ENCODE peak calls at places on chromosomes 5 and 9, in nine cellular contexts. One of them, this sample, is unnamed.

GRCh38 chr5:133681896-133682295 is 69.6 kb upstream of the FSTL4 start:
- DNase-seq in NCI-H1092 treated with DMSO at 0.1 percent for 48 hours: no peak
- DNase-seq in NCI-H1105: no peak
- DNase-seq in fibroblast of the aortic adventitia: no peak
- DNase-seq in mesothelial cell of epicardium: no peak
- DNase-seq in hepatocyte: no peak
- DNase-seq in smooth muscle cell of the brain vasculature: no peak
- DNase-seq in PC-3: no peak
- DNase-seq in brain microvascular endothelial cell: no peak
- DNase-seq in this sample: no peak

GRCh38 chr5:5069851-5070250 is 70.3 kb upstream of the ADAMTS16 start:
- DNase-seq in NCI-H1092 treated with DMSO at 0.1 percent for 48 hours: no peak
- DNase-seq in NCI-H1105: no peak
- DNase-seq in fibroblast of the aortic adventitia: no peak
- DNase-seq in mesothelial cell of epicardium: no peak
- DNase-seq in hepatocyte: no peak
- DNase-seq in smooth muscle cell of the brain vasculature: no peak
- DNase-seq in PC-3: no peak
- DNase-seq in brain microvascular endothelial cell: no peak
- DNase-seq in this sample: no peak

GRCh38 chr5:302951-303350 is 18.6 kb upstream of the AHRR start:
- DNase-seq in NCI-H1092 treated with DMSO at 0.1 percent for 48 hours: no peak
- DNase-seq in NCI-H1105: no peak
- DNase-seq in fibroblast of the aortic adventitia: no peak
- DNase-seq in mesothelial cell of epicardium: no peak
- DNase-seq in hepatocyte: no peak
- DNase-seq in smooth muscle cell of the brain vasculature: no peak
- DNase-seq in PC-3: no peak
- DNase-seq in brain microvascular endothelial cell: no peak
- DNase-seq in this sample: no peak

GRCh38 chr9:99336531-99336930 is 114.4 kb downstream of the SEC61B start:
- DNase-seq in NCI-H1092 treated with DMSO at 0.1 percent for 48 hours: no peak
- DNase-seq in NCI-H1105: peak
- DNase-seq in fibroblast of the aortic adventitia: no peak
- DNase-seq in mesothelial cell of epicardium: no peak
- DNase-seq in hepatocyte: no peak
- DNase-seq in smooth muscle cell of the brain vasculature: no peak
- DNase-seq in PC-3: no peak
- DNase-seq in brain microvascular endothelial cell: no peak
- DNase-seq in this sample: no peak

GRCh38 chr9:13296972-13297371 is 17.5 kb upstream of the MPDZ start:
- DNase-seq in NCI-H1092 treated with DMSO at 0.1 percent for 48 hours: no peak
- DNase-seq in NCI-H1105: no peak
- DNase-seq in fibroblast of the aortic adventitia: no peak
- DNase-seq in mesothelial cell of epicardium: no peak
- DNase-seq in hepatocyte: no peak
- DNase-seq in smooth muscle cell of the brain vasculature: no peak
- DNase-seq in PC-3: no peak
- DNase-seq in brain microvascular endothelial cell: no peak
- DNase-seq in this sample: no peak

GRCh38 chr9:127132921-127133647 is 10.6 kb upstream of the ANGPTL2 start:
- DNase-seq in NCI-H1092 treated with DMSO at 0.1 percent for 48 hours: peak
- DNase-seq in NCI-H1105: no peak
- DNase-seq in fibroblast of the aortic adventitia: no peak
- DNase-seq in mesothelial cell of epicardium: peak
- DNase-seq in hepatocyte: peak
- DNase-seq in smooth muscle cell of the brain vasculature: no peak
- DNase-seq in PC-3: no peak
- DNase-seq in brain microvascular endothelial cell: peak
- DNase-seq in this sample: no peak

GRCh38 chr9:130391863-130392262 is 52.9 kb upstream of the ASS1 start:
- DNase-seq in NCI-H1092 treated with DMSO at 0.1 percent for 48 hours: no peak
- DNase-seq in NCI-H1105: no peak
- DNase-seq in fibroblast of the aortic adventitia: no peak
- DNase-seq in mesothelial cell of epicardium: no peak
- DNase-seq in hepatocyte: no peak
- DNase-seq in smooth muscle cell of the brain vasculature: no peak
- DNase-seq in PC-3: no peak
- DNase-seq in brain microvascular endothelial cell: no peak
- DNase-seq in this sample: no peak

GRCh38 chr5:150517272-150518152 is 9.6 kb downstream of the NDST1 start:
- DNase-seq in NCI-H1092 treated with DMSO at 0.1 percent for 48 hours: peak
- DNase-seq in NCI-H1105: peak
- DNase-seq in fibroblast of the aortic adventitia: peak
- DNase-seq in mesothelial cell of epicardium: no peak
- DNase-seq in hepatocyte: peak
- DNase-seq in smooth muscle cell of the brain vasculature: peak
- DNase-seq in PC-3: peak
- DNase-seq in brain microvascular endothelial cell: peak
- DNase-seq in this sample: peak

GRCh38 chr5:115599502-115599901 is 2.8 kb downstream of the TICAM2 start:
- DNase-seq in NCI-H1092 treated with DMSO at 0.1 percent for 48 hours: no peak
- DNase-seq in NCI-H1105: no peak
- DNase-seq in fibroblast of the aortic adventitia: peak
- DNase-seq in mesothelial cell of epicardium: no peak
- DNase-seq in hepatocyte: peak
- DNase-seq in smooth muscle cell of the brain vasculature: no peak
- DNase-seq in PC-3: no peak
- DNase-seq in brain microvascular endothelial cell: peak
- DNase-seq in this sample: no peak

GRCh38 chr5:101425345-101425744 is 522.3 kb upstream of the ST8SIA4 start:
- DNase-seq in NCI-H1092 treated with DMSO at 0.1 percent for 48 hours: no peak
- DNase-seq in NCI-H1105: no peak
- DNase-seq in fibroblast of the aortic adventitia: peak
- DNase-seq in mesothelial cell of epicardium: no peak
- DNase-seq in hepatocyte: no peak
- DNase-seq in smooth muscle cell of the brain vasculature: no peak
- DNase-seq in PC-3: no peak
- DNase-seq in brain microvascular endothelial cell: no peak
- DNase-seq in this sample: no peak

GRCh38 chr5:154755361-154756202 is at the start of gene LARP1:
- DNase-seq in NCI-H1092 treated with DMSO at 0.1 percent for 48 hours: peak
- DNase-seq in NCI-H1105: peak
- DNase-seq in fibroblast of the aortic adventitia: no peak
- DNase-seq in mesothelial cell of epicardium: peak
- DNase-seq in hepatocyte: peak
- DNase-seq in smooth muscle cell of the brain vasculature: no peak
- DNase-seq in PC-3: no peak
- DNase-seq in brain microvascular endothelial cell: no peak
- DNase-seq in this sample: peak

GRCh38 chr5:179413086-179413690 is 67.9 kb upstream of the ADAMTS2 start:
- DNase-seq in NCI-H1092 treated with DMSO at 0.1 percent for 48 hours: no peak
- DNase-seq in NCI-H1105: no peak
- DNase-seq in fibroblast of the aortic adventitia: no peak
- DNase-seq in mesothelial cell of epicardium: peak
- DNase-seq in hepatocyte: no peak
- DNase-seq in smooth muscle cell of the brain vasculature: no peak
- DNase-seq in PC-3: no peak
- DNase-seq in brain microvascular endothelial cell: no peak
- DNase-seq in this sample: no peak

GRCh38 chr9:28808042-28808441 is 1234.8 kb upstream of the C9orf72 start:
- DNase-seq in NCI-H1092 treated with DMSO at 0.1 percent for 48 hours: no peak
- DNase-seq in NCI-H1105: no peak
- DNase-seq in fibroblast of the aortic adventitia: peak
- DNase-seq in mesothelial cell of epicardium: no peak
- DNase-seq in hepatocyte: peak
- DNase-seq in smooth muscle cell of the brain vasculature: no peak
- DNase-seq in PC-3: peak
- DNase-seq in brain microvascular endothelial cell: no peak
- DNase-seq in this sample: peak

GRCh38 chr5:33766023-33766422 is 125.8 kb downstream of the ADAMTS12 start:
- DNase-seq in NCI-H1092 treated with DMSO at 0.1 percent for 48 hours: no peak
- DNase-seq in NCI-H1105: no peak
- DNase-seq in fibroblast of the aortic adventitia: no peak
- DNase-seq in mesothelial cell of epicardium: no peak
- DNase-seq in hepatocyte: no peak
- DNase-seq in smooth muscle cell of the brain vasculature: no peak
- DNase-seq in PC-3: no peak
- DNase-seq in brain microvascular endothelial cell: no peak
- DNase-seq in this sample: no peak

GRCh38 chr9:27549196-27549737 is 19.7 kb upstream of the MOB3B start:
- DNase-seq in NCI-H1092 treated with DMSO at 0.1 percent for 48 hours: no peak
- DNase-seq in NCI-H1105: no peak
- DNase-seq in fibroblast of the aortic adventitia: peak
- DNase-seq in mesothelial cell of epicardium: no peak
- DNase-seq in hepatocyte: no peak
- DNase-seq in smooth muscle cell of the brain vasculature: no peak
- DNase-seq in PC-3: no peak
- DNase-seq in brain microvascular endothelial cell: no peak
- DNase-seq in this sample: no peak

GRCh38 chr5:109485030-109485429 is 75.3 kb upstream of the PJA2 start:
- DNase-seq in NCI-H1092 treated with DMSO at 0.1 percent for 48 hours: peak
- DNase-seq in NCI-H1105: peak
- DNase-seq in fibroblast of the aortic adventitia: peak
- DNase-seq in mesothelial cell of epicardium: peak
- DNase-seq in hepatocyte: peak
- DNase-seq in smooth muscle cell of the brain vasculature: no peak
- DNase-seq in PC-3: no peak
- DNase-seq in brain microvascular endothelial cell: peak
- DNase-seq in this sample: peak

GRCh38 chr9:108272350-108272899 is 583.4 kb downstream of the ACTL7B start:
- DNase-seq in NCI-H1092 treated with DMSO at 0.1 percent for 48 hours: peak
- DNase-seq in NCI-H1105: peak
- DNase-seq in fibroblast of the aortic adventitia: peak
- DNase-seq in mesothelial cell of epicardium: no peak
- DNase-seq in hepatocyte: peak
- DNase-seq in smooth muscle cell of the brain vasculature: peak
- DNase-seq in PC-3: peak
- DNase-seq in brain microvascular endothelial cell: peak
- DNase-seq in this sample: peak

GRCh38 chr9:114385412-114386181 is 2.2 kb downstream of the AKNA start:
- DNase-seq in NCI-H1092 treated with DMSO at 0.1 percent for 48 hours: no peak
- DNase-seq in NCI-H1105: no peak
- DNase-seq in fibroblast of the aortic adventitia: peak
- DNase-seq in mesothelial cell of epicardium: no peak
- DNase-seq in hepatocyte: peak
- DNase-seq in smooth muscle cell of the brain vasculature: no peak
- DNase-seq in PC-3: peak
- DNase-seq in brain microvascular endothelial cell: peak
- DNase-seq in this sample: peak

GRCh38 chr5:35248843-35249780 is 18.8 kb upstream of the PRLR start:
- DNase-seq in NCI-H1092 treated with DMSO at 0.1 percent for 48 hours: no peak
- DNase-seq in NCI-H1105: no peak
- DNase-seq in fibroblast of the aortic adventitia: no peak
- DNase-seq in mesothelial cell of epicardium: no peak
- DNase-seq in hepatocyte: no peak
- DNase-seq in smooth muscle cell of the brain vasculature: peak
- DNase-seq in PC-3: no peak
- DNase-seq in brain microvascular endothelial cell: no peak
- DNase-seq in this sample: no peak

GRCh38 chr9:127059030-127059429 is 63.4 kb downstream of the ANGPTL2 start:
- DNase-seq in NCI-H1092 treated with DMSO at 0.1 percent for 48 hours: no peak
- DNase-seq in NCI-H1105: no peak
- DNase-seq in fibroblast of the aortic adventitia: no peak
- DNase-seq in mesothelial cell of epicardium: no peak
- DNase-seq in hepatocyte: no peak
- DNase-seq in smooth muscle cell of the brain vasculature: no peak
- DNase-seq in PC-3: no peak
- DNase-seq in brain microvascular endothelial cell: no peak
- DNase-seq in this sample: no peak

GRCh38 chr5:157331807-157332206 is 65.9 kb downstream of the CYFIP2 start:
- DNase-seq in NCI-H1092 treated with DMSO at 0.1 percent for 48 hours: no peak
- DNase-seq in NCI-H1105: no peak
- DNase-seq in fibroblast of the aortic adventitia: no peak
- DNase-seq in mesothelial cell of epicardium: no peak
- DNase-seq in hepatocyte: no peak
- DNase-seq in smooth muscle cell of the brain vasculature: no peak
- DNase-seq in PC-3: no peak
- DNase-seq in brain microvascular endothelial cell: no peak
- DNase-seq in this sample: no peak

GRCh38 chr5:1521054-1521453 is 2.7 kb downstream of the LPCAT1 start:
- DNase-seq in NCI-H1092 treated with DMSO at 0.1 percent for 48 hours: no peak
- DNase-seq in NCI-H1105: no peak
- DNase-seq in fibroblast of the aortic adventitia: no peak
- DNase-seq in mesothelial cell of epicardium: no peak
- DNase-seq in hepatocyte: no peak
- DNase-seq in smooth muscle cell of the brain vasculature: no peak
- DNase-seq in PC-3: no peak
- DNase-seq in brain microvascular endothelial cell: no peak
- DNase-seq in this sample: no peak

GRCh38 chr9:116279230-116279629 is 125.6 kb downstream of the PAPPA start:
- DNase-seq in NCI-H1092 treated with DMSO at 0.1 percent for 48 hours: no peak
- DNase-seq in NCI-H1105: no peak
- DNase-seq in fibroblast of the aortic adventitia: no peak
- DNase-seq in mesothelial cell of epicardium: no peak
- DNase-seq in hepatocyte: peak
- DNase-seq in smooth muscle cell of the brain vasculature: peak
- DNase-seq in PC-3: no peak
- DNase-seq in brain microvascular endothelial cell: no peak
- DNase-seq in this sample: no peak

GRCh38 chr9:98974994-98975712 is 31.4 kb downstream of the COL15A1 start:
- DNase-seq in NCI-H1092 treated with DMSO at 0.1 percent for 48 hours: peak
- DNase-seq in NCI-H1105: peak
- DNase-seq in fibroblast of the aortic adventitia: peak
- DNase-seq in mesothelial cell of epicardium: peak
- DNase-seq in hepatocyte: peak
- DNase-seq in smooth muscle cell of the brain vasculature: no peak
- DNase-seq in PC-3: peak
- DNase-seq in brain microvascular endothelial cell: peak
- DNase-seq in this sample: peak

GRCh38 chr9:86741311-86742215 is 205.7 kb downstream of the GAS1 start:
- DNase-seq in NCI-H1092 treated with DMSO at 0.1 percent for 48 hours: no peak
- DNase-seq in NCI-H1105: no peak
- DNase-seq in fibroblast of the aortic adventitia: peak
- DNase-seq in mesothelial cell of epicardium: no peak
- DNase-seq in hepatocyte: peak
- DNase-seq in smooth muscle cell of the brain vasculature: no peak
- DNase-seq in PC-3: peak
- DNase-seq in brain microvascular endothelial cell: peak
- DNase-seq in this sample: peak

GRCh38 chr5:9218358-9218757 is 327.5 kb downstream of the SEMA5A start:
- DNase-seq in NCI-H1092 treated with DMSO at 0.1 percent for 48 hours: no peak
- DNase-seq in NCI-H1105: no peak
- DNase-seq in fibroblast of the aortic adventitia: no peak
- DNase-seq in mesothelial cell of epicardium: no peak
- DNase-seq in hepatocyte: no peak
- DNase-seq in smooth muscle cell of the brain vasculature: no peak
- DNase-seq in PC-3: no peak
- DNase-seq in brain microvascular endothelial cell: no peak
- DNase-seq in this sample: no peak

This sample was measured in MCF 10A.